ENCODE peak calls at places on chromosome X, in nine cellular contexts. T is uterus, I is stomach, R is NB4, A is HepG2, U is Peyer's patch, E is heart left ventricle, Q is K562, P is endothelial cell of umbilical vein. K is an unnamed sample.

GRCh38 chrX:29728639-29729038 is 486.7 kb upstream of the MAGEB2 start:
- DNase-seq in T (no peak), I (no peak), R (no peak), A (no peak), U (no peak), E (no peak), Q (no peak), P (no peak), K (no peak)

GRCh38 chrX:43666301-43666912 is 10.3 kb downstream of the MAOA start:
- DNase-seq in T (no peak), I (no peak), R (peak), A (no peak), U (no peak), E (no peak), Q (no peak), P (no peak), K (no peak)

GRCh38 chrX:43551590-43551989 is 104.5 kb upstream of the MAOA start:
- DNase-seq in T (no peak), I (no peak), R (no peak), A (no peak), U (no peak), E (no peak), Q (no peak), P (no peak), K (no peak)

GRCh38 chrX:114932550-114932949 is 84.9 kb downstream of the IL13RA2 start:
- DNase-seq in T (no peak), I (no peak), R (no peak), A (no peak), U (no peak), E (no peak), Q (no peak), P (no peak), K (no peak)

GRCh38 chrX:46791927-46792825 is 33.3 kb upstream of the SLC9A7 start:
- DNase-seq in T (no peak), I (peak), R (peak), A (peak), U (peak), E (no peak), Q (peak), P (peak), K (peak)

GRCh38 chrX:71657267-71657666 is 10.1 kb upstream of the LOC101059915 start:
- DNase-seq in T (no peak), I (no peak), R (no peak), A (no peak), U (no peak), E (no peak), Q (no peak), P (no peak), K (no peak)

GRCh38 chrX:115591856-115592842 is 31.2 kb downstream of the PLS3 start:
- DNase-seq in T (no peak), I (no peak), R (no peak), A (no peak), U (no peak), E (no peak), Q (no peak), P (peak), K (no peak)

GRCh38 chrX:134173541-134174272 is 63.3 kb upstream of the CCDC160 start:
- DNase-seq in T (no peak), I (no peak), R (no peak), A (no peak), U (no peak), E (no peak), Q (no peak), P (no peak), K (no peak)

GRCh38 chrX:13868481-13869040 is 51.7 kb upstream of the GPM6B start:
- DNase-seq in T (no peak), I (no peak), R (no peak), A (no peak), U (no peak), E (no peak), Q (no peak), P (no peak), K (no peak)

GRCh38 chrX:44244008-44244407 is 99.5 kb downstream of the EFHC2 start:
- DNase-seq in T (no peak), I (no peak), R (peak), A (no peak), U (no peak), E (no peak), Q (peak), P (peak), K (no peak)

DNA sequence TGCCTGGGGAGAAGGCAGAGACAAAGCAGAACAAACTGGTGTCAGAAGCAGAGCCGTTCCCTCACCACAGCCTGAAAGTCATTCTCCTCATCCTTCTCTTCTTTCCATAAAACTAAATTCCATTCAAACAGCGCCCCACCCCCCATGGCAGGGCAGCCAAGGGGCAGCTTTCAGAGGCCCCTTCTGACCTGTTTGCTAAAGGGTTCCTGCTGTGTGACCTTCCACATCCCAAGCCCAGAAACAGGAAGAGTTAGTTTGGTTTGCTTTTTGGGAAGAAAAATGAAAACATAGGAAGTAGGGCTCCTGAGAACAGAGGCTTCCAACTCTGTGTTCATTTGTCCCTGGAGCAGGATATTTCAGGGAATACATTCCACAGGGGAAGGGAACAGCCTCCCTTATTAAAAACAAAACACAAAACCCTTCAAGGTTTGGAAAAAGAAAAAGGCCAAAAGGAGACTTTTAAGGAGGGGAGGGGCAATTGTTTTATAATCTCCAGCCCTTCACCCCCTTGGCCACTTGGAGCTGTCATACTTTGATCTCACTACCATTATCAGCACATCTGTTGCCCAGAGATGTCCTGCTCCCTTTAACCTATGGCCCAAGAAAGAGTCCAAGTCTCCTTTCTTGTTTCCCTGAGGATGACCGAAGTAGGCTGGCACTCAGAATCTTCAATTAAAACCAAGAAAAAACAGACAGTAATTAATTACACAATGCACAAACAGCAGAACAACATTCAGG is 25.3 kb downstream of the STARD8 start:
- DNase-seq in T (peak), I (no peak), R (no peak), A (no peak), U (no peak), E (no peak), Q (no peak), P (peak), K (no peak)
- H3K4me3 ChIP-seq in T (no peak), I (no peak), R (no peak), A (no peak), U (no peak), E (no peak), Q (no peak), P (no peak), K (no peak)

GRCh38 chrX:150692837-150693781 is at the start of gene MTMR1:
- DNase-seq in T (peak), I (peak), R (peak), A (no peak), U (peak), E (peak), Q (peak), P (peak), K (no peak)
- TF ChIP-seq POLR2A in T (no peak), I (no peak), R (no peak), A (peak), U (no peak), E (no peak), Q (no peak), P (no peak), K (no peak)

GRCh38 chrX:19728083-19728648 is 159.2 kb downstream of the SH3KBP1 start:
- DNase-seq in T (no peak), I (no peak), R (no peak), A (no peak), U (no peak), E (no peak), Q (no peak), P (no peak), K (no peak)

GRCh38 chrX:19728915-19729314 is 158.5 kb downstream of the SH3KBP1 start:
- DNase-seq in T (no peak), I (no peak), R (no peak), A (no peak), U (no peak), E (no peak), Q (no peak), P (no peak), K (no peak)

GRCh38 chrX:19731307-19731706 is 156.1 kb downstream of the SH3KBP1 start:
- DNase-seq in T (no peak), I (no peak), R (peak), A (no peak), U (no peak), E (no peak), Q (no peak), P (no peak), K (no peak)

GRCh38 chrX:19725545-19726102 is 161.8 kb downstream of the SH3KBP1 start:
- DNase-seq in T (no peak), I (no peak), R (peak), A (no peak), U (no peak), E (no peak), Q (no peak), P (no peak), K (no peak)

DNA sequence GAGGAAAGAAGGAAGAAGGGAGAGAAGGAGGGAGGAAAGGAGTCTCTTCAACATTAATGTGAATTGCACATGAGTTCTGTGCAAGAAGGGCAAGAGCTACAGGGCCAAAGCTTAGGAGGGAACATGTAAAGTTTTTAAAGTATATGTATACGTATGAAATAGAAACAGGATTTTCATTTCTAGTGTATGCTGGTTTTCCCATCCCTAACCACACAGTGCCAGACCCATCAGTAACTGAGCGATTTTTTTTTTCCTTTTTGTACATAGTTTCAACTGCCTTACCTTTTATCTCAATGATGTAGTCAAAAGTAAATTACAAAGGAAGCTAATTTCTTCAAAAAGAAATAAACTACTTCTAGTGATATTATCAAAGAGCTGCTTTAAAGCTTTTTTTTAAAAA is 157.6 kb downstream of the SH3KBP1 start:
- DNase-seq in T (no peak), I (no peak), R (no peak), A (no peak), U (no peak), E (no peak), Q (no peak), P (no peak), K (no peak)
- H3K4me3 ChIP-seq in T (no peak), I (no peak), R (no peak), A (no peak), U (no peak), E (no peak), Q (no peak), P (no peak), K (no peak)

DNA sequence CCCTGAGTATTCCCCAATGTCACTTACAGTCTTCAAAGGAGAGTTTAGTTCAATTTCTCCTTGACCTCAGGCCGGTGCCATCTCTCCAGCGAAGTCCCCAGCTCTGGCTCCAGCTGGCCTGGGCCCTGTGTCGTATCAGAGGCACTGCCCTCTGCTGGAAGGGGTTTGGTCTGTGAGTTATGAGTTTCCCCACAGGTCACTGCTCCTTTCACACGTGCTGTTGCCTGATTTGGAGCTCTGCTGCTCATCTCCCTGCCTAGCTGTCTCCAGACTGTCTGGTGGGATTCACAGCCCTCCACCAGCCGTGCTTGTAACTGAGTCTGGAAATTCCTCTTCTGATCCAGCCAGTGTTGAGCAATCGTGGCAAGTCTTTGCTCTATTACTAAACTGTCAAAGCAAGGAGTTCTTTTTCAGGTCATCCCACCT is at the start of gene RAP2C:
- DNase-seq in T (peak), I (peak), R (peak), A (peak), U (peak), E (peak), Q (peak), P (peak), K (peak)
- TF ChIP-seq POLR2A in T (no peak), I (no peak), R (no peak), A (no peak), U (peak), E (no peak), Q (no peak), P (no peak), K (no peak)

GRCh38 chrX:68487924-68488323 is 10.9 kb upstream of the YIPF6 start:
- DNase-seq in T (no peak), I (no peak), R (no peak), A (no peak), U (no peak), E (no peak), Q (no peak), P (no peak), K (no peak)
- H3K4me3 ChIP-seq in T (no peak), I (no peak), R (no peak), A (no peak), U (no peak), E (no peak), Q (no peak), P (no peak), K (no peak)

DNA sequence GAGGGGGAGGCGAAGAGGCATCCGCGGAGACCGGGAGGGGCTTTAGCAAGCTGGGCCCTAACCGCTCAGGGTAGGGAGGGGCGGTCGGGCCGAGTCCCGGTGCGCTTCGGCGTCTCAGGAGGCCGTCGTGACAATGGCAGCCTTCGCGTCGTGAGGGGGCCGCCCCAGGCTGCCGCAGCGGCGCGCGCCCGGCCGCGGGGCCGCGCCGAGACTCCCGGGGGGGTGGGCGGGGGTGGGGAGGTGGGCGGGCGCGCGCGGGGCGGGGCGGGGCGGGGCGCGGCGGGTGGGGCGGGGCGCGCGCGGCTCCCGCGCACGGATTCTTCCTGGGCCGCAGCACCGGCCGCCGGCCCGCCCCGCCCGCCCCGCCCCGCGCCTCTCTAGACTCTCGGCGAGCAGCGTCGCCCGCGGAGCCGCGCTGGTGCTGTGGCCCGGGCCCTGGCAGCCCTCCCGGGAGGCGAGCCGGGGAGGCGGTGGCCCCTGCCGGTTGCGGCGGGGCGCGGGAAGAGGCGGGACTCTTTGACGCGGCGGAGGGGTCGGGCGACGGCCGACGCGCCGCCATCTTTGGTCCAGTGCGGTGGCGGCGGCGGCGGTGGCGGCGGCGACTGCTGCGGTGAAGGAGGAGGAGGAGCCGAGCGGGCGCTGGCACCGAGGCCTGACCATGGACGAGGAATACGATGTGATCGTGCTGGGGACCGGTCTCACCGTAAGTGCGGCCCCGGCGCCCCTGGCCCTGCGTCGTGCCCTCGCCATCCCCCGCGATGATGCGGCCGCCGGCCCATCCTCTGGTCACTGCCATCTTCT is at the start of gene GDI1:
- DNase-seq in T (peak), I (peak), R (peak), A (no peak), U (peak), E (peak), Q (peak), P (no peak), K (no peak)
- TF ChIP-seq POLR2A in T (no peak), I (no peak), R (no peak), A (no peak), U (peak), E (peak), Q (peak), P (no peak), K (no peak)

GRCh38 chrX:69285881-69286545 is 120.8 kb upstream of the PJA1 start:
- DNase-seq in T (peak), I (peak), R (peak), A (no peak), U (peak), E (peak), Q (peak), P (no peak), K (peak)
- H3K4me3 ChIP-seq in T (peak), I (peak), R (no peak), A (no peak), U (peak), E (peak), Q (no peak), P (no peak), K (no peak)

DNA sequence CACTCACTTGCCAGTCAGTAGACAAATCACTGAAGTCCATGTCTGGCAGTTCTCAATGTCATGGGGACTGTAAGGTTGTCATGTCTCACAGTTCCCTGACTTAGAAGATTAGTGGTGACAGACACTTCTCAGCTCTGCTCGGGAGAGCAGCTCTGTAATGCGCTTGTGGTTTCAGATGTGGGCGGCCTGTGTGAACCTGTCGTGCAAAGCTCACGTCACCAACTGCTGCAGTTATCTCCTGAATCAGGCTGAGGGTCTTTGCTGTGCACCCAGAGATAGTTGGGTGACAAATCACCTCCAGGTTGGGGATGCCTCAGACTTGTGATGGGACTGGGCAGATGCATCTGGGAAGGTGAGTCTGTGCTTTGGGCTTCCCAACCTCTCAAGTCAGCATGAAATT is at the start of gene IL9R:
- DNase-seq in T (no peak), I (no peak), R (peak), A (no peak), U (no peak), E (no peak), Q (peak), P (no peak), K (peak)
- TF ChIP-seq POLR2A in T (no peak), I (no peak), R (no peak), A (no peak), U (no peak), E (no peak), Q (no peak), P (no peak), K (no peak)